ENCODE peak calls at places on chromosomes 2 and 18, in eight cellular contexts. Z is cardiac fibroblast, G is progenitor cell of endocrine pancreas, H is omental fat pad, X is lower lobe of right lung, M is spleen, B is H9, Q is foreskin fibroblast. J is an unnamed sample.

GRCh38 chr2:240731327-240731626 is 39.6 kb downstream of the AQP12A start:
- DNase-seq in Z (peak), G (no peak), H (no peak), X (no peak), M (no peak), B (no peak), Q (peak), J (no peak)

GRCh38 chr2:63218800-63219511 is 168.3 kb downstream of the OTX1 start:
- DNase-seq in Z (no peak), G (no peak), H (no peak), X (no peak), M (no peak), B (no peak), Q (no peak), J (no peak)

GRCh38 chr2:11541693-11542274 is 7.9 kb downstream of the GREB1 start:
- DNase-seq in Z (no peak), G (no peak), H (no peak), X (no peak), M (no peak), B (no peak), Q (no peak), J (no peak)

GRCh38 chr2:235763816-235764215 is 270.0 kb downstream of the AGAP1 start:
- DNase-seq in Z (no peak), G (no peak), H (no peak), X (no peak), M (no peak), B (no peak), Q (no peak), J (no peak)

GRCh38 chr2:238720232-238720672 is 127.6 kb upstream of the TWIST2 start:
- DNase-seq in Z (peak), G (peak), H (peak), X (peak), M (no peak), B (peak), Q (peak), J (no peak)

GRCh38 chr2:60796573-60797509 is 40.8 kb downstream of the PAPOLG start:
- DNase-seq in Z (peak), G (no peak), H (no peak), X (no peak), M (no peak), B (no peak), Q (no peak), J (no peak)

GRCh38 chr2:128374001-128374710 is 55.5 kb upstream of the HS6ST1 start:
- DNase-seq in Z (no peak), G (no peak), H (no peak), X (peak), M (peak), B (no peak), Q (peak), J (peak)

GRCh38 chr18:8726963-8727730 is 21.8 kb downstream of the MTCL1 start:
- DNase-seq in Z (no peak), G (no peak), H (no peak), X (no peak), M (no peak), B (no peak), Q (no peak), J (no peak)

GRCh38 chr18:58785171-58785805 is 79.4 kb upstream of the ZNF532 start:
- DNase-seq in Z (peak), G (no peak), H (no peak), X (no peak), M (no peak), B (peak), Q (peak), J (no peak)

GRCh38 chr18:27685807-27686412 is 491.0 kb downstream of the CDH2 start:
- DNase-seq in Z (peak), G (no peak), H (no peak), X (no peak), M (no peak), B (no peak), Q (peak), J (no peak)
- TF ChIP-seq CTCF in Z (peak), G (peak), H (no peak), X (peak), M (peak), B (peak), Q (peak), J (peak)

GRCh38 chr2:19784456-19784855 is 117.3 kb downstream of the TTC32 start:
- DNase-seq in Z (no peak), G (no peak), H (no peak), X (no peak), M (no peak), B (no peak), Q (no peak), J (no peak)

GRCh38 chr2:19785867-19786266 is 115.9 kb downstream of the TTC32 start:
- DNase-seq in Z (no peak), G (no peak), H (no peak), X (no peak), M (no peak), B (no peak), Q (no peak), J (no peak)

GRCh38 chr2:19786408-19787058 is 115.2 kb downstream of the TTC32 start:
- DNase-seq in Z (peak), G (no peak), H (no peak), X (no peak), M (no peak), B (no peak), Q (peak), J (no peak)

GRCh38 chr2:19783935-19784334 is 117.8 kb downstream of the TTC32 start:
- DNase-seq in Z (no peak), G (no peak), H (no peak), X (no peak), M (no peak), B (no peak), Q (no peak), J (no peak)

GRCh38 chr2:19785432-19785831 is 116.4 kb downstream of the TTC32 start:
- DNase-seq in Z (peak), G (no peak), H (no peak), X (no peak), M (no peak), B (no peak), Q (peak), J (no peak)
- TF ChIP-seq CTCF in Z (no peak), G (no peak), H (no peak), X (no peak), M (no peak), B (no peak), Q (no peak), J (no peak)

GRCh38 chr2:196535080-196535479 is 104.4 kb upstream of the CCDC150 start:
- DNase-seq in Z (no peak), G (no peak), H (no peak), X (no peak), M (no peak), B (no peak), Q (no peak), J (no peak)

GRCh38 chr2:196528486-196529223 is 110.9 kb upstream of the CCDC150 start:
- DNase-seq in Z (peak), G (no peak), H (no peak), X (no peak), M (no peak), B (no peak), Q (no peak), J (no peak)

GRCh38 chr2:196533998-196534397 is 105.5 kb upstream of the CCDC150 start:
- DNase-seq in Z (no peak), G (no peak), H (no peak), X (no peak), M (no peak), B (no peak), Q (no peak), J (no peak)

GRCh38 chr2:196534533-196534932 is 105.0 kb upstream of the CCDC150 start:
- DNase-seq in Z (no peak), G (no peak), H (no peak), X (no peak), M (no peak), B (no peak), Q (no peak), J (no peak)

DNA sequence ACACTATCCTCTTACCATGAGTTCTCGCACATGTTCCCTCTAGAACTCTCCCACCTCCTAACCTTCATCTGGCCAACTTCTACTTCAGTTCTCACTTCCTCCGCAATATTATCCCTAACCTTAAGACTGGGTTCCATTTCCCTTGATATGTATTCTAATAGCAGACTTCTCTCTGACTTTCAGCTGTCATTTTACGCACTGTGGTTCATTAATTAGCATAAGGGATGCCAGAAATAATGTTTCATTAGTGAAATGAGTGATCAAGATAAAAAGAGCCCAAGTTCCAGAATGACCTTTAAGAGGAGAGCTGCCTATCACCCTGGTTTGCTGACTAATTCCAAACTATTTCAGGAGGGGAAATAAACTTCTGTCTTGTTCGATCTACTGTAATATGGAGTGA is 108.6 kb upstream of the CCDC150 start:
- DNase-seq in Z (no peak), G (no peak), H (no peak), X (no peak), M (no peak), B (no peak), Q (no peak), J (no peak)
- TF ChIP-seq CTCF in Z (no peak), G (no peak), H (no peak), X (no peak), M (no peak), B (no peak), Q (no peak), J (no peak)

DNA sequence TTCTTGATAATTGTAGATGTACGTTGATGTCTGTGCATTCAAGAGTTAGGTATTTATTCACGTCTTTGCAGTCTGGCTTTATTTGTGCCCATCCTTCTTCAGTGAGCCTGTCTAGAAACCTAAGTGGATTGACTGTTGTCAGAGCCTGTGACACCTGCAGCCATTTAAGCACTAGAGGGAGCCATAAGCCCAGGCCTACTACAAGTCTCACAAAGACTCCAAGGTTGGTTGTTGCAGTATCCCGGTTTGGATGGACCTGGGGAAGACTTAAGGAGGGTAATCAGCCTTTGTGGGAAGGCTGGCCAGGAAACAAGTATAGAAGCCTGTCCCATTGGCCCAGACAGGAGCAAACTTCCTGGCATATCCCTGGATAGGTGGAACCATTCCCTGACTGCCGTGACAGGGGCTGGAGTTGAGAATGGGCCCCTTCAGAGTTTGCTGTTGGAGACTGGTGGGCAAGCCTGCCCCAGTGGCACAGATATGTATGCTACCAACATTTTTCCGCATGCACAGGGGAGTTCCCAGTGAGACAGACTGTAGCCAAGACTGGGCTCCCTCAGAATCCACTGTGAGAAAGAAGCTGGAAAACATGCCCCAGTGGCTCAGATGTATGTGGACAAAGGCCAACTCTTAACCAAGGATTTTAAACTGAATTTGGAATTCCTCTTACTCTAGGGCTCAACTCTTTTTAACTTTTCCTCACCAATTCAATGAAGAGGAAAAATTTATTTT is 9.3 kb upstream of the LRRC30 start:
- DNase-seq in Z (peak), G (peak), H (no peak), X (no peak), M (no peak), B (peak), Q (peak), J (no peak)
- TF ChIP-seq CTCF in Z (peak), G (peak), H (no peak), X (peak), M (peak), B (peak), Q (peak), J (peak)

DNA sequence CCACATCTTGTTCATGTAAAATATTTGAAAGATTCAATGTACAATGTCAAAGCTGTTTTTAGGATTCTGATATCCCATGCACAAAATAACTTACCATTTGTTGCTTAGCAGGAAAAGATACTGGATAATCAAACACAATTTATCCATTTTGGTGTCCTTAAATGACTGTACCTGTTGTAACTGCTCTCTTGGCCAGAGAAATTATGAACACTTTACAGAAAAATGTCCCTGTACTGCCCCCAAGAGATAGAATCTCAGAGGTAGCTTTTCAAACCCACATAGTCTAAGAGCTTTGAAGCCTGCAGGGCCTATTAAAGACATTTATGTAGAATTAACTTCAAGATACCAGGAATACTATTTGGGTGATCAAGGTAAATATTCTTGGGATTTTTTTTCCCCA is 12.2 kb upstream of the ME2 start:
- DNase-seq in Z (peak), G (no peak), H (no peak), X (no peak), M (no peak), B (no peak), Q (peak), J (no peak)
- TF ChIP-seq CTCF in Z (peak), G (peak), H (no peak), X (no peak), M (peak), B (no peak), Q (peak), J (peak)

DNA sequence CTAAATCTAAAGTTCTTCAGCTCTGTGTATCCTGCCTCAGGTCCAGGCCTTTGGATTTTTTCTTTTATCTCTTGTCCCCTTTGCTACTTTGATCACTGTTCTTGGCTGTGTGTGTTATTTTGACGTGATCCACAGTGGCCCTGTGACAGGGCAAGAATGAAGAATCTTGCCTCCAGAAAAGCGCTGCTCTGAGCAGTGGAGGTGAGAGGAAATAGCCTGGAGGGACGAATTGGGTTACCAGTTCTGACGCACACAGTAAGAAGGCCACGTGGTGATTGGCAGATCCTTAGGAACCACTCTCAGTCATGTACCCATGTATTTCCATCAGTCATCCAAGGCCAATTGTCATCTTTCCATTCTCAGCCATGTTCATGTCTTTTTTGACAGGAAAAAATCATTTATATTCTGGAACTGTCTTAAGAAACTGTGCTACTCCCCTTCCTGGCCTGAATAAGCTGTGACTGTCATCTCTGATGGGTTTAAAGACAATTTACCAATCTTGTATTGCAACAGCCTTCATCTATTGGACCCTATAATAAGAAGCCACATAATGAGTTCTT is 47.6 kb downstream of the MAPK4 start:
- DNase-seq in Z (no peak), G (no peak), H (no peak), X (no peak), M (no peak), B (no peak), Q (no peak), J (no peak)
- TF ChIP-seq CTCF in Z (no peak), G (no peak), H (no peak), X (no peak), M (no peak), B (no peak), Q (no peak), J (no peak)

GRCh38 chr2:106108351-106108750 is 85.8 kb downstream of the UXS1 start:
- DNase-seq in Z (peak), G (no peak), H (no peak), X (no peak), M (no peak), B (no peak), Q (peak), J (no peak)
- TF ChIP-seq CTCF in Z (peak), G (no peak), H (no peak), X (no peak), M (no peak), B (no peak), Q (peak), J (peak)